ENCODE peak calls at places on chromosomes 3 and 15, in eight cellular contexts. B is suprapubic skin, U is breast epithelium, C is transverse colon, N is GM12891, O is spleen, G is upper lobe of left lung, V is HCT116. Q is an unnamed sample.

GRCh38 chr3:167473863-167474262 is at the start of gene SERPINI2:
- DNase-seq in G (no peak), O (no peak), V (no peak), N (no peak), U (no peak), C (no peak), B (no peak), Q (no peak)

GRCh38 chr15:70053006-70053702 is 44.6 kb downstream of the TLE3 start:
- DNase-seq in B (peak; percentile 44), U (peak; percentile 46), O (peak; percentile 56), C (no peak), G (peak; percentile 16), N (no peak), V (no peak), Q (no peak)

GRCh38 chr3:117355566-117355965 is 646.0 kb downstream of the TUSC7 start:
- DNase-seq in C (no peak), N (no peak), G (no peak), V (no peak), B (no peak), O (no peak), U (no peak), Q (no peak)

GRCh38 chr3:74590620-74591262 is 23.7 kb downstream of the CNTN3 start:
- DNase-seq in O (no peak), G (no peak), C (no peak), B (no peak), V (no peak), N (no peak), U (no peak), Q (no peak)

GRCh38 chr3:186506846-186507245 is 37.3 kb downstream of the CRYGS start:
- DNase-seq in G (no peak), U (no peak), N (no peak), B (no peak), O (no peak), C (no peak), V (no peak), Q (no peak)

GRCh38 chr3:40437893-40438292 is 19.2 kb upstream of the RPL14 start:
- DNase-seq in C (no peak), B (no peak), O (no peak), G (no peak), N (no peak), U (no peak), V (no peak), Q (no peak)

GRCh38 chr15:74133071-74133702 is 2.8 kb downstream of the ISLR2 start:
- DNase-seq in C (no peak), U (no peak), V (no peak), N (no peak), O (no peak), G (no peak), B (no peak), Q (no peak)

GRCh38 chr15:81069356-81069755 is 64.7 kb upstream of the CFAP161 start:
- DNase-seq in V (no peak), O (no peak), U (no peak), B (no peak), G (no peak), C (no peak), N (no peak), Q (no peak)

GRCh38 chr3:186530415-186530814 is 13.8 kb downstream of the CRYGS start:
- DNase-seq in G (no peak), O (no peak), C (no peak), V (no peak), B (no peak), N (no peak), U (no peak), Q (no peak)

GRCh38 chr3:16480861-16481569 is 32.5 kb downstream of the RFTN1 start:
- DNase-seq in B (no peak), V (no peak), G (no peak), N (no peak), U (no peak), C (no peak), O (no peak), Q (no peak)

GRCh38 chr15:57138260-57138895 is 219.9 kb downstream of the TCF12 start:
- DNase-seq in U (no peak), B (no peak), N (no peak), V (peak; percentile 33), C (peak; percentile 26), O (no peak), G (peak; percentile 28), Q (no peak)

GRCh38 chr15:34644061-34644460 is 60.6 kb upstream of the GOLGA8B start:
- DNase-seq in G (no peak), N (no peak), U (no peak), V (no peak), O (no peak), B (no peak), C (no peak), Q (no peak)

GRCh38 chr3:122092460-122093165 is 37.5 kb downstream of the CD86 start:
- DNase-seq in V (peak; percentile 10), B (peak; percentile 57), G (peak; percentile 57), C (peak; percentile 39), N (no peak), U (no peak), O (no peak), Q (no peak)

GRCh38 chr3:64291956-64292355 is 66.7 kb upstream of the PRICKLE2 start:
- DNase-seq in V (no peak), O (no peak), G (no peak), C (no peak), N (no peak), B (no peak), U (no peak), Q (no peak)

GRCh38 chr3:72380711-72381508 is 467.3 kb downstream of the SHQ1 start:
- DNase-seq in U (no peak), N (no peak), C (no peak), G (no peak), B (no peak), O (no peak), V (no peak), Q (no peak)

GRCh38 chr15:96326551-96327154 is 3.8 kb upstream of the NR2F2 start:
- DNase-seq in O (no peak), B (no peak), G (no peak), C (peak; percentile 30), U (peak; percentile 59), N (no peak), V (no peak), Q (no peak)

GRCh38 chr3:188792788-188793187 is 379.0 kb upstream of the TPRG1 start:
- DNase-seq in U (no peak), G (no peak), V (no peak), N (no peak), O (no peak), B (no peak), C (no peak), Q (no peak)

GRCh38 chr3:9198805-9199386 is 50.5 kb downstream of the SRGAP3 start:
- DNase-seq in G (no peak), N (no peak), U (no peak), V (no peak), B (no peak), C (no peak), O (no peak), Q (no peak)

GRCh38 chr3:195071011-195071728 is 199.8 kb downstream of the XXYLT1 start:
- DNase-seq in V (no peak), G (no peak), C (peak; percentile 5), U (peak; percentile 12), B (peak; percentile 46), O (peak; percentile 64), N (no peak), Q (no peak)

GRCh38 chr15:44058126-44058525 is 136.9 kb downstream of the FRMD5 start:
- DNase-seq in C (no peak), V (no peak), O (no peak), N (no peak), G (no peak), B (no peak), U (no peak), Q (no peak)

GRCh38 chr3:72887723-72888545 is at the start of gene GXYLT2:
- DNase-seq in C (peak; percentile 68), N (peak; percentile 45), B (peak; percentile 75), O (peak; percentile 76), G (peak; percentile 65), V (no peak), U (no peak), Q (peak; percentile 33)

GRCh38 chr15:25848769-25849430 is 14.2 kb downstream of the ATP10A start:
- DNase-seq in B (no peak), N (no peak), V (no peak), U (no peak), G (no peak), O (no peak), C (no peak), Q (no peak)
- TF ChIP-seq POLR2AphosphoS5 in B (no peak), N (no peak), V (no peak), U (no peak), G (no peak), O (no peak), C (no peak), Q (no peak)

DNA sequence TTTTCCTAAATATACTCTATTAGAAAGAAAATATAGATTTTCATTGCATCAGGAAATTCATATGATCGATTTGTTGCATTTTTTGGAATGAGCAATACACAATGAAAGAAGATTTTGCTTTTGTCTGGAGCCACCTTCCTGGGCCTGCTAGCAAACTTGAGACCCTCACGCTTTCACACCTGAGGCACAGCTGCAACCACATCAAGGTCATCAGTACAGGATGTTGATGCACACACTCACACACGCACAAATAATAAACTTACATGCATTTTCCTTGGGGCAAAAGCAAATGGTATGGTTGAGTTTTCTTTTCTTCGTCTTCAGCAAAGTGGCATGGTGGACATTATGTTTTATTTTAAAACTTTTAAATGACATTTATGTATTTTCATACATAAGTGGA is 64.8 kb upstream of the SATB1 start:
- DNase-seq in C (no peak), V (no peak), O (no peak), G (no peak), N (no peak), B (no peak), U (no peak), Q (no peak)
- TF ChIP-seq POLR2A in C (no peak), V (no peak), O (no peak), G (no peak), N (no peak), B (no peak), U (no peak), Q (no peak)

DNA sequence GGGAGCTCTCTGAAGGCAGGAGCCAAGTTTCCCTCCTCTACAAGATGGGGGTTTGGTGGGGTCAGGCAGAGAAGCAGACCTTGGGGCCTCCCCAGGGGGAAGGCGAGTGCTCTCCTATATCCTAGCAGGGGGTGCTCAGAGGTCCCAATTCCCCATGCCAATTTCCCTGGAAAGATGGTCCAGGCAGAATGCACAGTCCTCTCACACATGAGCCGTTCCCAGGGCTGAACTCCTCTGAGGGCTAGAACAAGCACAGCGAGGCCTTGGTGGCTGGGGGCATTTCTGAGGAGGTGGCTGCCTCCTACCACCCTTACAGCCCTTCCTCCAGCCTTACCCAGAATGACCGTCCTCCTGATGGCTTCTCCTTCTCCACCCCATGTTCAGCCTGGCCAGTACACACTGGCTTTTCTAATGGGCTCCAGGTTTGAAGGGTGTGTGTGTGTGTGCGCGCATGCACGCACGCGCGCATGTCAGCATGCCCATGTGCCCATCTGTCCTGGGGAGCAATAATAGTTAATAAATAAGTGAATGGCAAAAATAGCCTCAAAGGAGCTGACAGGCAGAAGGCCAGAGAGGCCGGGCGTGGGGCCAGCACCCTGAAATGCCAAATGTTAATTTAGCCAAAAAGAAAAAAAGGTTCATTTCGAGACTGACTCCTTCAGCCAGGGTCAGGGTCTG is 24.4 kb downstream of the ADCY5 start:
- DNase-seq in N (no peak), V (no peak), U (no peak), O (no peak), G (no peak), C (no peak), B (no peak), Q (no peak)
- TF ChIP-seq POLR2AphosphoS5 in N (no peak), V (no peak), U (no peak), O (no peak), G (no peak), C (no peak), B (no peak), Q (no peak)

GRCh38 chr3:52695798-52696649 is 9.6 kb downstream of the GLT8D1 start:
- DNase-seq in V (no peak), C (no peak), B (no peak), G (no peak), N (no peak), U (no peak), O (no peak), Q (no peak)
- TF ChIP-seq POLR2A in V (no peak), C (no peak), B (no peak), G (no peak), N (no peak), U (no peak), O (no peak), Q (peak; percentile 59)

Q was measured in GM12892.